ENCODE peak calls at places on chromosomes 13 and 19, in nine cellular contexts. V, F, R, G, P, S, X, I and K are unnamed samples.

GRCh38 chr13:28557725-28558124 is 62.8 kb upstream of the FLT1 start:
- DNase-seq in I (no peak), P (no peak), F (no peak), G (no peak), X (no peak), S (peak), V (no peak), R (no peak), K (no peak)

GRCh38 chr19:50465000-50465399 is 11.3 kb upstream of the EMC10 start:
- DNase-seq in R (no peak), P (no peak), S (no peak), I (no peak), G (no peak), F (no peak), V (no peak), X (no peak), K (peak)

GRCh38 chr13:110331362-110331761 is 24.3 kb downstream of the COL4A2 start:
- DNase-seq in S (peak), R (no peak), V (no peak), F (no peak), G (no peak), X (no peak), P (no peak), I (no peak), K (no peak)

GRCh38 chr13:109235901-109236300 is 550.5 kb downstream of the IRS2 start:
- DNase-seq in P (no peak), G (no peak), F (no peak), S (no peak), R (no peak), I (no peak), V (no peak), X (no peak), K (no peak)

GRCh38 chr13:89372193-89372592 is 1701.0 kb downstream of the SLITRK5 start:
- DNase-seq in R (no peak), G (no peak), S (no peak), F (no peak), P (peak), V (no peak), X (no peak), I (no peak), K (no peak)

GRCh38 chr13:93398167-93398566 is 171.6 kb downstream of the GPC6 start:
- DNase-seq in P (no peak), I (no peak), R (no peak), V (no peak), F (no peak), G (no peak), S (peak), X (no peak), K (no peak)

GRCh38 chr13:46666727-46667456 is 113.9 kb downstream of the LRCH1 start:
- DNase-seq in F (no peak), X (no peak), V (peak), G (no peak), S (no peak), R (no peak), P (no peak), I (no peak), K (no peak)

GRCh38 chr13:39676315-39676876 is 20.9 kb downstream of the COG6 start:
- DNase-seq in P (peak), F (no peak), X (no peak), S (peak), I (peak), G (no peak), R (peak), V (peak), K (peak)

GRCh38 chr19:42048992-42049391 is 21.0 kb downstream of the GRIK5 start:
- DNase-seq in I (no peak), S (no peak), X (no peak), R (no peak), V (no peak), F (no peak), P (no peak), G (no peak), K (no peak)

GRCh38 chr19:11659612-11660011 is 62.3 kb downstream of the ZNF627 start:
- DNase-seq in P (peak), S (peak), R (no peak), I (no peak), V (no peak), F (no peak), G (no peak), X (no peak), K (peak)

GRCh38 chr13:43307921-43308433 is 284.6 kb downstream of the DNAJC15 start:
- DNase-seq in S (peak), P (peak), V (peak), I (no peak), F (no peak), G (no peak), X (no peak), R (no peak), K (peak)

GRCh38 chr13:42946927-42947326 is 45.1 kb downstream of the EPSTI1 start:
- DNase-seq in V (no peak), F (no peak), P (no peak), I (no peak), G (no peak), X (no peak), R (no peak), S (peak), K (no peak)

GRCh38 chr19:55649579-55650557 is 1.9 kb downstream of the CCDC106 start:
- DNase-seq in F (no peak), X (peak), V (no peak), R (no peak), P (no peak), I (no peak), G (no peak), S (no peak), K (no peak)

GRCh38 chr19:4694211-4694987 is 24.3 kb upstream of the MYDGF start:
- DNase-seq in P (peak), I (no peak), R (no peak), V (peak), X (no peak), F (no peak), G (no peak), S (peak), K (no peak)

GRCh38 chr19:480016-480855 is 16.1 kb upstream of the MADCAM1 start:
- DNase-seq in F (no peak), R (peak), V (no peak), I (peak), P (peak), S (peak), X (peak), G (no peak), K (peak)

GRCh38 chr19:47437500-47437899 is 18.2 kb upstream of the MEIS3 start:
- DNase-seq in S (no peak), V (no peak), P (no peak), F (no peak), X (no peak), I (no peak), G (no peak), R (no peak), K (no peak)

GRCh38 chr13:36357231-36357630 is 11.0 kb upstream of the SPART start:
- DNase-seq in S (no peak), X (no peak), F (no peak), R (no peak), I (no peak), V (no peak), G (no peak), P (no peak), K (no peak)

GRCh38 chr13:71602327-71602726 is 264.7 kb downstream of the DACH1 start:
- DNase-seq in P (no peak), S (no peak), R (no peak), F (no peak), I (no peak), G (no peak), X (no peak), V (peak), K (no peak)

GRCh38 chr13:107141767-107142166 is 573.8 kb upstream of the ARGLU1 start:
- DNase-seq in P (no peak), G (no peak), R (no peak), X (no peak), F (no peak), I (no peak), V (no peak), S (no peak), K (no peak)

GRCh38 chr19:35479278-35479677 is 11.0 kb downstream of the KRTDAP start:
- DNase-seq in V (no peak), G (no peak), S (no peak), F (no peak), P (no peak), X (no peak), I (no peak), R (no peak), K (no peak)

GRCh38 chr13:25034173-25034572 is 61.8 kb upstream of the PABPC3 start:
- DNase-seq in I (no peak), F (no peak), S (no peak), R (no peak), P (no peak), G (no peak), X (no peak), V (no peak), K (no peak)

GRCh38 chr13:73429691-73430090 is 370.9 kb downstream of the KLF5 start:
- DNase-seq in P (peak), V (no peak), G (no peak), S (peak), R (no peak), F (no peak), X (no peak), I (no peak), K (no peak)

GRCh38 chr13:37342205-37342604 is 236.7 kb upstream of the CSNK1A1L start:
- DNase-seq in I (no peak), X (no peak), G (no peak), F (no peak), P (no peak), R (no peak), S (no peak), V (no peak), K (no peak)

GRCh38 chr13:95301947-95302386 is 716 bp upstream of the ABCC4 start:
- DNase-seq in P (no peak), R (no peak), X (no peak), V (peak), F (no peak), S (no peak), I (no peak), G (no peak), K (no peak)

GRCh38 chr13:46124531-46124966 is 19.7 kb upstream of the CPB2 start:
- DNase-seq in V (no peak), I (no peak), X (peak), P (no peak), S (no peak), F (no peak), R (peak), G (no peak), K (no peak)

GRCh38 chr19:10604460-10604980 is 17.4 kb upstream of the AP1M2 start:
- DNase-seq in G (no peak), I (no peak), F (no peak), P (peak), X (peak), V (no peak), S (no peak), R (peak), K (no peak)

GRCh38 chr13:26442541-26442940 is 114.9 kb upstream of the WASF3 start:
- DNase-seq in R (no peak), S (peak), X (no peak), G (no peak), I (no peak), F (no peak), P (peak), V (no peak), K (no peak)

GRCh38 chr19:47719047-47719885 is 6.0 kb downstream of the EHD2 start:
- DNase-seq in V (no peak), X (no peak), I (no peak), G (no peak), P (peak), S (peak), R (no peak), F (no peak), K (peak)

GRCh38 chr19:16070366-16070990 is 5.8 kb upstream of the TPM4 start:
- DNase-seq in P (no peak), R (peak), V (no peak), I (peak), F (peak), X (peak), S (no peak), G (peak), K (peak)

GRCh38 chr19:45351401-45351952 is 10.9 kb downstream of the KLC3 start:
- DNase-seq in V (no peak), G (no peak), F (no peak), I (no peak), X (no peak), R (no peak), S (no peak), P (no peak), K (no peak)

GRCh38 chr19:48194041-48194871 is 23.8 kb downstream of the ZSWIM9 start:
- DNase-seq in G (no peak), F (no peak), V (no peak), I (no peak), S (no peak), P (no peak), R (no peak), X (peak), K (peak)